ENCODE peak calls at places on chromosomes 11 and 22, in six cellular contexts. One of them, this sample, is unnamed.

GRCh38 chr11:27331984-27332383 is 31.0 kb downstream of the CCDC34 start:
- DNase-seq in H1: no peak
- DNase-seq in HepG2: peak; percentile 12
- DNase-seq in K562: no peak
- DNase-seq in GM12892: no peak
- DNase-seq in GM12878: no peak
- DNase-seq in this sample: no peak

GRCh38 chr11:61146413-61146812 is 14.8 kb downstream of the VPS37C start:
- DNase-seq in H1: no peak
- DNase-seq in HepG2: no peak
- DNase-seq in K562: no peak
- DNase-seq in GM12892: no peak
- DNase-seq in GM12878: no peak
- DNase-seq in this sample: no peak

GRCh38 chr11:19929147-19929546 is 216.5 kb downstream of the NAV2 start:
- DNase-seq in H1: no peak
- DNase-seq in HepG2: no peak
- DNase-seq in K562: no peak
- DNase-seq in GM12892: no peak
- DNase-seq in GM12878: no peak
- DNase-seq in this sample: no peak

GRCh38 chr11:10659339-10660216 is 34.0 kb downstream of the IRAG1 start:
- DNase-seq in H1: no peak
- DNase-seq in HepG2: peak; percentile 91
- DNase-seq in K562: peak; percentile 75
- DNase-seq in GM12892: no peak
- DNase-seq in GM12878: no peak
- DNase-seq in this sample: no peak

GRCh38 chr11:124917115-124917637 is 1.9 kb upstream of the HEPN1 start:
- DNase-seq in H1: no peak
- DNase-seq in HepG2: peak; percentile 16
- DNase-seq in K562: no peak
- DNase-seq in GM12892: no peak
- DNase-seq in GM12878: no peak
- DNase-seq in this sample: no peak

GRCh38 chr22:46828323-46829139 is 66.1 kb downstream of the TBC1D22A start:
- DNase-seq in H1: peak; percentile 33
- DNase-seq in HepG2: no peak
- DNase-seq in K562: no peak
- DNase-seq in GM12892: no peak
- DNase-seq in GM12878: no peak
- DNase-seq in this sample: no peak

GRCh38 chr22:44497904-44498242 is at the start of gene RTL6:
- DNase-seq in H1: no peak
- DNase-seq in HepG2: no peak
- DNase-seq in K562: no peak
- DNase-seq in GM12892: no peak
- DNase-seq in GM12878: no peak
- DNase-seq in this sample: no peak

GRCh38 chr22:22141031-22141430 is 103.6 kb upstream of the VPREB1 start:
- DNase-seq in H1: no peak
- DNase-seq in HepG2: no peak
- DNase-seq in K562: no peak
- DNase-seq in GM12892: no peak
- DNase-seq in GM12878: no peak
- DNase-seq in this sample: no peak

GRCh38 chr11:128477811-128478210 is 109.5 kb downstream of the ETS1 start:
- DNase-seq in H1: no peak
- DNase-seq in HepG2: no peak
- DNase-seq in K562: no peak
- DNase-seq in GM12892: no peak
- DNase-seq in GM12878: no peak
- DNase-seq in this sample: no peak

GRCh38 chr11:120842195-120842594 is 181.7 kb upstream of the TBCEL start:
- DNase-seq in H1: no peak
- DNase-seq in HepG2: no peak
- DNase-seq in K562: no peak
- DNase-seq in GM12892: no peak
- DNase-seq in GM12878: no peak
- DNase-seq in this sample: no peak

GRCh38 chr11:16989554-16989953 is 24.7 kb downstream of the PLEKHA7 start:
- DNase-seq in H1: no peak
- DNase-seq in HepG2: no peak
- DNase-seq in K562: no peak
- DNase-seq in GM12892: no peak
- DNase-seq in GM12878: no peak
- DNase-seq in this sample: no peak

GRCh38 chr11:119460130-119460529 is 37.2 kb upstream of the THY1 start:
- DNase-seq in H1: no peak
- DNase-seq in HepG2: no peak
- DNase-seq in K562: no peak
- DNase-seq in GM12892: no peak
- DNase-seq in GM12878: no peak
- DNase-seq in this sample: no peak

GRCh38 chr11:121894581-121894980 is 221.4 kb downstream of the BLID start:
- DNase-seq in H1: no peak
- DNase-seq in HepG2: no peak
- DNase-seq in K562: no peak
- DNase-seq in GM12892: no peak
- DNase-seq in GM12878: no peak
- DNase-seq in this sample: no peak

GRCh38 chr22:30023099-30023498 is 57.2 kb upstream of the HORMAD2 start:
- DNase-seq in H1: no peak
- DNase-seq in HepG2: no peak
- DNase-seq in K562: no peak
- DNase-seq in GM12892: no peak
- DNase-seq in GM12878: no peak
- DNase-seq in this sample: no peak

GRCh38 chr22:40567626-40568328 is 68.7 kb downstream of the MRTFA start:
- DNase-seq in H1: no peak
- DNase-seq in HepG2: no peak
- DNase-seq in K562: no peak
- DNase-seq in GM12892: no peak
- DNase-seq in GM12878: no peak
- DNase-seq in this sample: no peak

GRCh38 chr11:4672470-4672869 is 25.2 kb downstream of the OR51E2 start:
- DNase-seq in H1: no peak
- DNase-seq in HepG2: no peak
- DNase-seq in K562: no peak
- DNase-seq in GM12892: no peak
- DNase-seq in GM12878: no peak
- DNase-seq in this sample: no peak

GRCh38 chr11:1667906-1668305 is 29.1 kb upstream of the KRTAP5-6 start:
- DNase-seq in H1: no peak
- DNase-seq in HepG2: no peak
- DNase-seq in K562: no peak
- DNase-seq in GM12892: no peak
- DNase-seq in GM12878: no peak
- DNase-seq in this sample: no peak

GRCh38 chr11:74534216-74534615 is 40.7 kb upstream of the LIPT2 start:
- DNase-seq in H1: no peak
- DNase-seq in HepG2: no peak
- DNase-seq in K562: no peak
- DNase-seq in GM12892: no peak
- DNase-seq in GM12878: no peak
- DNase-seq in this sample: no peak

GRCh38 chr11:80727315-80727714 is 1286.5 kb upstream of the TENM4 start:
- DNase-seq in H1: peak; percentile 48
- DNase-seq in HepG2: peak; percentile 2
- DNase-seq in K562: no peak
- DNase-seq in GM12892: no peak
- DNase-seq in GM12878: peak; percentile 5
- DNase-seq in this sample: no peak

GRCh38 chr11:47186076-47186936 is at the start of gene PACSIN3:
- DNase-seq in H1: peak; percentile 81
- DNase-seq in HepG2: peak; percentile 43
- DNase-seq in K562: peak; percentile 87
- DNase-seq in GM12892: peak; percentile 70
- DNase-seq in GM12878: no peak
- DNase-seq in this sample: peak; percentile 62

GRCh38 chr22:42179616-42180015 is 49.0 kb upstream of the CYP2D6 start:
- DNase-seq in H1: no peak
- DNase-seq in HepG2: no peak
- DNase-seq in K562: no peak
- DNase-seq in GM12892: no peak
- DNase-seq in GM12878: no peak
- DNase-seq in this sample: no peak

GRCh38 chr11:62493801-62494200 is 52.8 kb downstream of the AHNAK start:
- DNase-seq in H1: no peak
- DNase-seq in HepG2: no peak
- DNase-seq in K562: no peak
- DNase-seq in GM12892: no peak
- DNase-seq in GM12878: no peak
- DNase-seq in this sample: no peak

GRCh38 chr11:44760917-44761545 is 34.3 kb downstream of the TSPAN18 start:
- DNase-seq in H1: peak; percentile 61
- DNase-seq in HepG2: no peak
- DNase-seq in K562: peak; percentile 71
- DNase-seq in GM12892: no peak
- DNase-seq in GM12878: no peak
- DNase-seq in this sample: no peak

GRCh38 chr11:131694526-131695424 is 324.4 kb downstream of the NTM start:
- DNase-seq in H1: peak; percentile 96
- DNase-seq in HepG2: peak; percentile 52
- DNase-seq in K562: peak; percentile 72
- DNase-seq in GM12892: peak; percentile 63
- DNase-seq in GM12878: no peak
- DNase-seq in this sample: peak; percentile 74

GRCh38 chr11:2699531-2700414 is at the start of gene KCNQ1OT1:
- DNase-seq in H1: peak; percentile 81
- DNase-seq in HepG2: peak; percentile 95
- DNase-seq in K562: peak; percentile 99
- DNase-seq in GM12892: peak; percentile 94
- DNase-seq in GM12878: peak; percentile 86
- DNase-seq in this sample: peak; percentile 92
- TF ChIP-seq POLR2AphosphoS5 in H1: peak; percentile 88
- TF ChIP-seq POLR2AphosphoS5 in HepG2: peak; percentile 99
- TF ChIP-seq POLR2AphosphoS5 in K562: peak; percentile 88
- TF ChIP-seq POLR2AphosphoS5 in GM12892: peak; percentile 98
- TF ChIP-seq POLR2AphosphoS5 in GM12878: peak; percentile 99
- TF ChIP-seq POLR2AphosphoS5 in this sample: peak; percentile 98

GRCh38 chr11:65983589-65983987 is 18.4 kb downstream of the EIF1AD start:
- DNase-seq in H1: no peak
- DNase-seq in HepG2: no peak
- DNase-seq in K562: no peak
- DNase-seq in GM12892: no peak
- DNase-seq in GM12878: no peak
- DNase-seq in this sample: no peak

GRCh38 chr11:65987336-65987735 is 14.6 kb downstream of the EIF1AD start:
- DNase-seq in H1: no peak
- DNase-seq in HepG2: no peak
- DNase-seq in K562: no peak
- DNase-seq in GM12892: no peak
- DNase-seq in GM12878: no peak
- DNase-seq in this sample: no peak

GRCh38 chr11:65992056-65992455 is 9.9 kb downstream of the EIF1AD start:
- DNase-seq in H1: no peak
- DNase-seq in HepG2: no peak
- DNase-seq in K562: no peak
- DNase-seq in GM12892: no peak
- DNase-seq in GM12878: no peak
- DNase-seq in this sample: no peak

GRCh38 chr11:65982824-65983588 is 19.0 kb downstream of the EIF1AD start:
- DNase-seq in H1: no peak
- DNase-seq in HepG2: no peak
- DNase-seq in K562: no peak
- DNase-seq in GM12892: no peak
- DNase-seq in GM12878: no peak
- DNase-seq in this sample: no peak

GRCh38 chr11:65988791-65989592 is 13.0 kb downstream of the EIF1AD start:
- DNase-seq in H1: peak; percentile 90
- DNase-seq in HepG2: peak; percentile 92
- DNase-seq in K562: peak; percentile 86
- DNase-seq in GM12892: peak; percentile 85
- DNase-seq in GM12878: peak; percentile 90
- DNase-seq in this sample: peak; percentile 85
- TF ChIP-seq POLR2A in H1: no peak
- TF ChIP-seq POLR2A in HepG2: no peak
- TF ChIP-seq POLR2A in K562: no peak
- TF ChIP-seq POLR2A in GM12892: no peak
- TF ChIP-seq POLR2A in GM12878: no peak
- TF ChIP-seq POLR2A in this sample: no peak

DNA sequence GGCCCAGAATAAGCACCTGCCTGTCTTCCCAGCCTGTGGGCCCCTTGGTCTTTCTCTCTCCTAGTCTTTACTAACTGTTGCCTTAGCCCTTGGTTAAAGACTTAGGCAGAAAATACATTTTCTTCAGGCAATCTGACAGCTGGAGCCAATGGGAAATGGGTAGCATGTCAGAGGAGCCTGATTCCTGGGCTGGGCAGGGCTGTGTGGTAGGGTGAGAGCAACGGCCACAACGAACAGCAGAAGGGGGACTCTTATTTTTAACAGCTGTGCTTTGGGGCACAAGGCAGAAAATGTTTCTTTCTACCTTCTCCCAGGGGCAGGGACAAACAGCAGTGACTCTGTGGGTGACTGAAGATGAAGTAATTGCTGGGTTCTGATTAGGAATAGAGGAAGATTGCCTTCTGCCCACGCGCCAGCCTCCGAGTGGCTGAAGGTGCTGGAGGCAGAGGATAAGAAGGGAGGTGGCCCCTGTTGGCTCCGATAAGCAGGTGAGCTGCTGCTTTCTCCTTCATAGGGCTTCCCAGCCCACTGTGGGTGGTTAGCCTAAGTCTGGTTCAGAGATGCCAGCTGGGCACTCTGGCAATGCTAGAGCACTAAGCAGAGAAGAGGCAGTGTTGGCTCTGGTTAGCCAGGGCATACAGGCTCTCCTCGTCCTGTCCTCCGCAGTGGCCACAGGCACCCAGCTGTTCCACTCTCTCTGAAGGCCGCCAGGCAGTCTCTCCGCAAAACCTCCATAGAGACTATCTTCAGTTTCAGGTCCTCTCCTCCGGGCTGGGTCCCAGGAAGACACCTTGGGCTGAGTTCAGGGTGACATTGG is 1.5 kb downstream of the YPEL4 start:
- DNase-seq in H1: peak; percentile 67
- DNase-seq in HepG2: no peak
- DNase-seq in K562: peak; percentile 89
- DNase-seq in GM12892: no peak
- DNase-seq in GM12878: no peak
- DNase-seq in this sample: no peak
- TF ChIP-seq TAF1 in H1: no peak
- TF ChIP-seq TAF1 in HepG2: no peak
- TF ChIP-seq TAF1 in K562: peak; percentile 40
- TF ChIP-seq TAF1 in GM12892: no peak
- TF ChIP-seq TAF1 in GM12878: no peak
- TF ChIP-seq TAF1 in this sample: no peak

GRCh38 chr22:36329217-36330078 is 58.3 kb downstream of the MYH9 start:
- DNase-seq in H1: peak; percentile 80
- DNase-seq in HepG2: peak; percentile 89
- DNase-seq in K562: peak; percentile 71
- DNase-seq in GM12892: no peak
- DNase-seq in GM12878: no peak
- DNase-seq in this sample: no peak
- TF ChIP-seq POLR2AphosphoS5 in H1: peak; percentile 98
- TF ChIP-seq POLR2AphosphoS5 in HepG2: no peak
- TF ChIP-seq POLR2AphosphoS5 in K562: no peak
- TF ChIP-seq POLR2AphosphoS5 in GM12892: no peak
- TF ChIP-seq POLR2AphosphoS5 in GM12878: peak; percentile 64
- TF ChIP-seq POLR2AphosphoS5 in this sample: peak; percentile 44

GRCh38 chr11:69650081-69650831 is 9.3 kb downstream of the CCND1 start:
- DNase-seq in H1: no peak
- DNase-seq in HepG2: no peak
- DNase-seq in K562: no peak
- DNase-seq in GM12892: no peak
- DNase-seq in GM12878: no peak
- DNase-seq in this sample: no peak
- TF ChIP-seq POLR2A in H1: no peak
- TF ChIP-seq POLR2A in HepG2: peak; percentile 5
- TF ChIP-seq POLR2A in K562: no peak
- TF ChIP-seq POLR2A in GM12892: no peak
- TF ChIP-seq POLR2A in GM12878: no peak
- TF ChIP-seq POLR2A in this sample: no peak